ENCODE peak calls at places on chromosomes 2 and 18, in eight cellular contexts. One of them, this sample, is unnamed.

GRCh38 chr2:109238580-109238979 is 109.6 kb downstream of the SH3RF3 start:
- DNase-seq in fibroblast of pulmonary artery: peak
- DNase-seq in activated CD4-positive, alpha-beta memory T cell treated with anti-CD3 and anti-CD28 coated beads, Interleukin-2, amount 10 ng/mL, durations not matched to agents 7 days and 5 days: peak
- DNase-seq in H9: no peak
- DNase-seq in effector memory CD8-positive, alpha-beta T cell: peak
- DNase-seq in heart right ventricle: peak
- DNase-seq in dorsolateral prefrontal cortex: no peak
- DNase-seq in stimulated activated naive B cell treated with anti-CD40 and anti-IgM and Interleukin-4, amounts not matched to agents 10 μg/mL and 1 μg/mL and 100 μg/mL, for 72 hours: peak
- DNase-seq in this sample: peak

GRCh38 chr2:120243211-120243610 is 9.4 kb upstream of the RALB start:
- DNase-seq in fibroblast of pulmonary artery: peak
- DNase-seq in H9: no peak
- DNase-seq in stimulated activated naive B cell treated with anti-CD40 and anti-IgM and Interleukin-4, amounts not matched to agents 10 μg/mL and 1 μg/mL and 100 μg/mL, for 72 hours: no peak
- DNase-seq in dorsolateral prefrontal cortex: no peak
- DNase-seq in activated CD4-positive, alpha-beta memory T cell treated with anti-CD3 and anti-CD28 coated beads, Interleukin-2, amount 10 ng/mL, durations not matched to agents 7 days and 5 days: no peak
- DNase-seq in effector memory CD8-positive, alpha-beta T cell: no peak
- DNase-seq in heart right ventricle: no peak
- DNase-seq in this sample: no peak

GRCh38 chr2:132604561-132604960 is 65.4 kb downstream of the LYPD1 start:
- DNase-seq in stimulated activated naive B cell treated with anti-CD40 and anti-IgM and Interleukin-4, amounts not matched to agents 10 μg/mL and 1 μg/mL and 100 μg/mL, for 72 hours: no peak
- DNase-seq in effector memory CD8-positive, alpha-beta T cell: no peak
- DNase-seq in dorsolateral prefrontal cortex: no peak
- DNase-seq in activated CD4-positive, alpha-beta memory T cell treated with anti-CD3 and anti-CD28 coated beads, Interleukin-2, amount 10 ng/mL, durations not matched to agents 7 days and 5 days: no peak
- DNase-seq in heart right ventricle: no peak
- DNase-seq in H9: no peak
- DNase-seq in fibroblast of pulmonary artery: no peak
- DNase-seq in this sample: no peak

GRCh38 chr2:151992582-151992981 is 106.3 kb downstream of the CACNB4 start:
- DNase-seq in heart right ventricle: no peak
- DNase-seq in H9: no peak
- DNase-seq in stimulated activated naive B cell treated with anti-CD40 and anti-IgM and Interleukin-4, amounts not matched to agents 10 μg/mL and 1 μg/mL and 100 μg/mL, for 72 hours: no peak
- DNase-seq in activated CD4-positive, alpha-beta memory T cell treated with anti-CD3 and anti-CD28 coated beads, Interleukin-2, amount 10 ng/mL, durations not matched to agents 7 days and 5 days: no peak
- DNase-seq in fibroblast of pulmonary artery: no peak
- DNase-seq in dorsolateral prefrontal cortex: no peak
- DNase-seq in effector memory CD8-positive, alpha-beta T cell: no peak
- DNase-seq in this sample: no peak

GRCh38 chr2:127228102-127228501 is 8.0 kb upstream of the CYP27C1 start:
- DNase-seq in effector memory CD8-positive, alpha-beta T cell: no peak
- DNase-seq in fibroblast of pulmonary artery: no peak
- DNase-seq in activated CD4-positive, alpha-beta memory T cell treated with anti-CD3 and anti-CD28 coated beads, Interleukin-2, amount 10 ng/mL, durations not matched to agents 7 days and 5 days: no peak
- DNase-seq in heart right ventricle: no peak
- DNase-seq in stimulated activated naive B cell treated with anti-CD40 and anti-IgM and Interleukin-4, amounts not matched to agents 10 μg/mL and 1 μg/mL and 100 μg/mL, for 72 hours: no peak
- DNase-seq in dorsolateral prefrontal cortex: no peak
- DNase-seq in H9: no peak
- DNase-seq in this sample: no peak

GRCh38 chr2:30865892-30866681 is 58.8 kb upstream of the CAPN13 start:
- DNase-seq in stimulated activated naive B cell treated with anti-CD40 and anti-IgM and Interleukin-4, amounts not matched to agents 10 μg/mL and 1 μg/mL and 100 μg/mL, for 72 hours: no peak
- DNase-seq in fibroblast of pulmonary artery: no peak
- DNase-seq in H9: no peak
- DNase-seq in activated CD4-positive, alpha-beta memory T cell treated with anti-CD3 and anti-CD28 coated beads, Interleukin-2, amount 10 ng/mL, durations not matched to agents 7 days and 5 days: no peak
- DNase-seq in dorsolateral prefrontal cortex: no peak
- DNase-seq in heart right ventricle: no peak
- DNase-seq in effector memory CD8-positive, alpha-beta T cell: no peak
- DNase-seq in this sample: no peak

GRCh38 chr18:79965119-79965902 is 868 bp downstream of the HSBP1L1 start:
- DNase-seq in fibroblast of pulmonary artery: peak
- DNase-seq in activated CD4-positive, alpha-beta memory T cell treated with anti-CD3 and anti-CD28 coated beads, Interleukin-2, amount 10 ng/mL, durations not matched to agents 7 days and 5 days: no peak
- DNase-seq in dorsolateral prefrontal cortex: peak
- DNase-seq in effector memory CD8-positive, alpha-beta T cell: no peak
- DNase-seq in stimulated activated naive B cell treated with anti-CD40 and anti-IgM and Interleukin-4, amounts not matched to agents 10 μg/mL and 1 μg/mL and 100 μg/mL, for 72 hours: no peak
- DNase-seq in H9: peak
- DNase-seq in heart right ventricle: no peak
- DNase-seq in this sample: no peak

GRCh38 chr18:44039826-44040225 is 640.9 kb upstream of the SETBP1 start:
- DNase-seq in H9: no peak
- DNase-seq in heart right ventricle: no peak
- DNase-seq in fibroblast of pulmonary artery: peak
- DNase-seq in dorsolateral prefrontal cortex: no peak
- DNase-seq in activated CD4-positive, alpha-beta memory T cell treated with anti-CD3 and anti-CD28 coated beads, Interleukin-2, amount 10 ng/mL, durations not matched to agents 7 days and 5 days: no peak
- DNase-seq in effector memory CD8-positive, alpha-beta T cell: no peak
- DNase-seq in stimulated activated naive B cell treated with anti-CD40 and anti-IgM and Interleukin-4, amounts not matched to agents 10 μg/mL and 1 μg/mL and 100 μg/mL, for 72 hours: no peak
- DNase-seq in this sample: no peak

GRCh38 chr2:105610444-105611327 is 134.0 kb upstream of the NCK2 start:
- DNase-seq in dorsolateral prefrontal cortex: no peak
- DNase-seq in fibroblast of pulmonary artery: no peak
- DNase-seq in heart right ventricle: no peak
- DNase-seq in H9: no peak
- DNase-seq in stimulated activated naive B cell treated with anti-CD40 and anti-IgM and Interleukin-4, amounts not matched to agents 10 μg/mL and 1 μg/mL and 100 μg/mL, for 72 hours: no peak
- DNase-seq in activated CD4-positive, alpha-beta memory T cell treated with anti-CD3 and anti-CD28 coated beads, Interleukin-2, amount 10 ng/mL, durations not matched to agents 7 days and 5 days: no peak
- DNase-seq in effector memory CD8-positive, alpha-beta T cell: no peak
- DNase-seq in this sample: no peak

GRCh38 chr2:45452866-45453265 is 158.2 kb downstream of the SRBD1 start:
- DNase-seq in activated CD4-positive, alpha-beta memory T cell treated with anti-CD3 and anti-CD28 coated beads, Interleukin-2, amount 10 ng/mL, durations not matched to agents 7 days and 5 days: no peak
- DNase-seq in fibroblast of pulmonary artery: peak
- DNase-seq in H9: no peak
- DNase-seq in dorsolateral prefrontal cortex: no peak
- DNase-seq in stimulated activated naive B cell treated with anti-CD40 and anti-IgM and Interleukin-4, amounts not matched to agents 10 μg/mL and 1 μg/mL and 100 μg/mL, for 72 hours: no peak
- DNase-seq in heart right ventricle: no peak
- DNase-seq in effector memory CD8-positive, alpha-beta T cell: no peak
- DNase-seq in this sample: peak

GRCh38 chr18:61606068-61606660 is 272.9 kb downstream of the CDH20 start:
- DNase-seq in H9: peak
- DNase-seq in dorsolateral prefrontal cortex: no peak
- DNase-seq in stimulated activated naive B cell treated with anti-CD40 and anti-IgM and Interleukin-4, amounts not matched to agents 10 μg/mL and 1 μg/mL and 100 μg/mL, for 72 hours: no peak
- DNase-seq in fibroblast of pulmonary artery: peak
- DNase-seq in effector memory CD8-positive, alpha-beta T cell: no peak
- DNase-seq in activated CD4-positive, alpha-beta memory T cell treated with anti-CD3 and anti-CD28 coated beads, Interleukin-2, amount 10 ng/mL, durations not matched to agents 7 days and 5 days: no peak
- DNase-seq in heart right ventricle: peak
- DNase-seq in this sample: no peak

GRCh38 chr2:171404719-171405118 is 29.1 kb downstream of the METTL8 start:
- DNase-seq in heart right ventricle: no peak
- DNase-seq in effector memory CD8-positive, alpha-beta T cell: no peak
- DNase-seq in dorsolateral prefrontal cortex: no peak
- DNase-seq in H9: no peak
- DNase-seq in stimulated activated naive B cell treated with anti-CD40 and anti-IgM and Interleukin-4, amounts not matched to agents 10 μg/mL and 1 μg/mL and 100 μg/mL, for 72 hours: no peak
- DNase-seq in activated CD4-positive, alpha-beta memory T cell treated with anti-CD3 and anti-CD28 coated beads, Interleukin-2, amount 10 ng/mL, durations not matched to agents 7 days and 5 days: no peak
- DNase-seq in fibroblast of pulmonary artery: no peak
- DNase-seq in this sample: no peak